ENCODE peak calls at places on chromosomes 1 and 21, in eight cellular contexts. One of them, this sample, is unnamed.

GRCh38 chr1:248730507-248731335 is 24.8 kb downstream of the LYPD8 start:
- DNase-seq in GM03348: peak; percentile 32
- DNase-seq in iPS-NIHi11: no peak
- DNase-seq in colonic mucosa: no peak
- DNase-seq in Jurkat, Clone E6-1: no peak
- DNase-seq in Calu3: no peak
- DNase-seq in GM20000: no peak
- DNase-seq in NCI-H1105 treated with DMSO at 0.1 percent for 48 hours: no peak
- DNase-seq in this sample: no peak

GRCh38 chr1:229230893-229231753 is 39.8 kb upstream of the RAB4A start:
- DNase-seq in colonic mucosa: no peak
- DNase-seq in iPS-NIHi11: peak; percentile 45
- DNase-seq in GM03348: no peak
- DNase-seq in GM20000: no peak
- DNase-seq in Calu3: peak; percentile 42
- DNase-seq in NCI-H1105 treated with DMSO at 0.1 percent for 48 hours: peak; percentile 55
- DNase-seq in Jurkat, Clone E6-1: no peak
- DNase-seq in this sample: no peak

GRCh38 chr1:156291226-156292061 is 4.0 kb downstream of the GLMP start:
- DNase-seq in GM20000: peak; percentile 73
- DNase-seq in GM03348: peak; percentile 91
- DNase-seq in Calu3: peak; percentile 92
- DNase-seq in iPS-NIHi11: peak; percentile 94
- DNase-seq in colonic mucosa: peak; percentile 94
- DNase-seq in Jurkat, Clone E6-1: no peak
- DNase-seq in NCI-H1105 treated with DMSO at 0.1 percent for 48 hours: peak; percentile 87
- DNase-seq in this sample: peak; percentile 98

GRCh38 chr1:16209847-16210407 is 2.5 kb downstream of the ARHGEF19 start:
- DNase-seq in NCI-H1105 treated with DMSO at 0.1 percent for 48 hours: no peak
- DNase-seq in GM03348: no peak
- DNase-seq in Jurkat, Clone E6-1: no peak
- DNase-seq in iPS-NIHi11: no peak
- DNase-seq in GM20000: no peak
- DNase-seq in Calu3: no peak
- DNase-seq in colonic mucosa: no peak
- DNase-seq in this sample: no peak

GRCh38 chr1:43586136-43586726 is 55.5 kb downstream of the PTPRF start:
- DNase-seq in GM03348: no peak
- DNase-seq in Jurkat, Clone E6-1: no peak
- DNase-seq in colonic mucosa: no peak
- DNase-seq in GM20000: no peak
- DNase-seq in NCI-H1105 treated with DMSO at 0.1 percent for 48 hours: peak; percentile 79
- DNase-seq in iPS-NIHi11: no peak
- DNase-seq in Calu3: no peak
- DNase-seq in this sample: no peak

GRCh38 chr1:208652300-208653160 is 408.3 kb upstream of the PLXNA2 start:
- DNase-seq in Calu3: peak; percentile 46
- DNase-seq in iPS-NIHi11: peak; percentile 72
- DNase-seq in NCI-H1105 treated with DMSO at 0.1 percent for 48 hours: peak; percentile 90
- DNase-seq in Jurkat, Clone E6-1: peak; percentile 54
- DNase-seq in GM20000: peak; percentile 67
- DNase-seq in GM03348: peak; percentile 81
- DNase-seq in colonic mucosa: peak; percentile 50
- DNase-seq in this sample: peak; percentile 38

GRCh38 chr1:235093685-235094592 is 34.7 kb downstream of the TOMM20 start:
- DNase-seq in GM20000: peak; percentile 77
- DNase-seq in NCI-H1105 treated with DMSO at 0.1 percent for 48 hours: peak; percentile 9
- DNase-seq in Calu3: peak; percentile 87
- DNase-seq in GM03348: peak; percentile 82
- DNase-seq in colonic mucosa: peak; percentile 89
- DNase-seq in Jurkat, Clone E6-1: peak; percentile 72
- DNase-seq in iPS-NIHi11: peak; percentile 75
- DNase-seq in this sample: peak; percentile 72

GRCh38 chr1:59682405-59683080 is 132.2 kb upstream of the HOOK1 start:
- DNase-seq in GM03348: no peak
- DNase-seq in Calu3: no peak
- DNase-seq in colonic mucosa: no peak
- DNase-seq in GM20000: no peak
- DNase-seq in Jurkat, Clone E6-1: no peak
- DNase-seq in iPS-NIHi11: no peak
- DNase-seq in NCI-H1105 treated with DMSO at 0.1 percent for 48 hours: no peak
- DNase-seq in this sample: no peak

GRCh38 chr1:100404816-100405215 is 52.5 kb downstream of the CDC14A start:
- DNase-seq in iPS-NIHi11: no peak
- DNase-seq in colonic mucosa: no peak
- DNase-seq in NCI-H1105 treated with DMSO at 0.1 percent for 48 hours: no peak
- DNase-seq in GM20000: no peak
- DNase-seq in Calu3: no peak
- DNase-seq in GM03348: peak; percentile 52
- DNase-seq in Jurkat, Clone E6-1: no peak
- DNase-seq in this sample: no peak

GRCh38 chr1:53652441-53653199 is 86.3 kb downstream of the GLIS1 start:
- DNase-seq in GM03348: no peak
- DNase-seq in Calu3: no peak
- DNase-seq in colonic mucosa: no peak
- DNase-seq in Jurkat, Clone E6-1: no peak
- DNase-seq in GM20000: no peak
- DNase-seq in iPS-NIHi11: no peak
- DNase-seq in NCI-H1105 treated with DMSO at 0.1 percent for 48 hours: no peak
- DNase-seq in this sample: no peak

GRCh38 chr1:185939142-185939541 is 205.0 kb downstream of the HMCN1 start:
- DNase-seq in GM20000: no peak
- DNase-seq in GM03348: no peak
- DNase-seq in Jurkat, Clone E6-1: no peak
- DNase-seq in NCI-H1105 treated with DMSO at 0.1 percent for 48 hours: no peak
- DNase-seq in Calu3: no peak
- DNase-seq in colonic mucosa: no peak
- DNase-seq in iPS-NIHi11: peak; percentile 4
- DNase-seq in this sample: no peak

GRCh38 chr21:14968821-14969220 is 96.0 kb downstream of the NRIP1 start:
- DNase-seq in iPS-NIHi11: no peak
- DNase-seq in NCI-H1105 treated with DMSO at 0.1 percent for 48 hours: no peak
- DNase-seq in Calu3: no peak
- DNase-seq in colonic mucosa: no peak
- DNase-seq in GM20000: no peak
- DNase-seq in GM03348: peak; percentile 57
- DNase-seq in Jurkat, Clone E6-1: no peak
- DNase-seq in this sample: no peak

GRCh38 chr1:26614655-26615411 is 81.0 kb upstream of the ARID1A start:
- DNase-seq in NCI-H1105 treated with DMSO at 0.1 percent for 48 hours: no peak
- DNase-seq in GM03348: no peak
- DNase-seq in Calu3: no peak
- DNase-seq in GM20000: no peak
- DNase-seq in iPS-NIHi11: no peak
- DNase-seq in colonic mucosa: no peak
- DNase-seq in Jurkat, Clone E6-1: no peak
- DNase-seq in this sample: no peak

GRCh38 chr1:175717610-175718195 is 25.7 kb downstream of the TNR start:
- DNase-seq in colonic mucosa: no peak
- DNase-seq in GM03348: no peak
- DNase-seq in iPS-NIHi11: no peak
- DNase-seq in Calu3: no peak
- DNase-seq in GM20000: peak; percentile 17
- DNase-seq in Jurkat, Clone E6-1: no peak
- DNase-seq in NCI-H1105 treated with DMSO at 0.1 percent for 48 hours: no peak
- DNase-seq in this sample: no peak

GRCh38 chr1:205619376-205619775 is 12.4 kb downstream of the ELK4 start:
- DNase-seq in Calu3: no peak
- DNase-seq in iPS-NIHi11: no peak
- DNase-seq in colonic mucosa: no peak
- DNase-seq in NCI-H1105 treated with DMSO at 0.1 percent for 48 hours: no peak
- DNase-seq in GM20000: no peak
- DNase-seq in Jurkat, Clone E6-1: no peak
- DNase-seq in GM03348: no peak
- DNase-seq in this sample: no peak

GRCh38 chr1:153393926-153394325 is 3.1 kb upstream of the S100A8 start:
- DNase-seq in GM20000: no peak
- DNase-seq in Calu3: peak; percentile 7
- DNase-seq in Jurkat, Clone E6-1: no peak
- DNase-seq in GM03348: no peak
- DNase-seq in NCI-H1105 treated with DMSO at 0.1 percent for 48 hours: no peak
- DNase-seq in colonic mucosa: peak; percentile 15
- DNase-seq in iPS-NIHi11: peak; percentile 66
- DNase-seq in this sample: no peak

GRCh38 chr1:116390195-116390594 is 17.2 kb downstream of the ATP1A1 start:
- DNase-seq in iPS-NIHi11: no peak
- DNase-seq in GM03348: no peak
- DNase-seq in Jurkat, Clone E6-1: peak; percentile 55
- DNase-seq in colonic mucosa: no peak
- DNase-seq in NCI-H1105 treated with DMSO at 0.1 percent for 48 hours: no peak
- DNase-seq in GM20000: peak; percentile 43
- DNase-seq in Calu3: no peak
- DNase-seq in this sample: no peak

GRCh38 chr1:208781391-208782035 is 537.3 kb upstream of the PLXNA2 start:
- DNase-seq in NCI-H1105 treated with DMSO at 0.1 percent for 48 hours: peak; percentile 72
- DNase-seq in GM20000: no peak
- DNase-seq in Calu3: no peak
- DNase-seq in colonic mucosa: no peak
- DNase-seq in GM03348: no peak
- DNase-seq in Jurkat, Clone E6-1: no peak
- DNase-seq in iPS-NIHi11: peak; percentile 64
- DNase-seq in this sample: no peak

GRCh38 chr1:1170215-1170890 is 3.3 kb upstream of the TTLL10 start:
- DNase-seq in iPS-NIHi11: peak; percentile 9
- DNase-seq in GM20000: peak; percentile 37
- DNase-seq in GM03348: no peak
- DNase-seq in Calu3: no peak
- DNase-seq in colonic mucosa: peak; percentile 56
- DNase-seq in NCI-H1105 treated with DMSO at 0.1 percent for 48 hours: no peak
- DNase-seq in Jurkat, Clone E6-1: no peak
- DNase-seq in this sample: no peak

GRCh38 chr1:227450489-227450888 is 112.9 kb upstream of the ZNF678 start:
- DNase-seq in colonic mucosa: no peak
- DNase-seq in GM03348: no peak
- DNase-seq in NCI-H1105 treated with DMSO at 0.1 percent for 48 hours: no peak
- DNase-seq in iPS-NIHi11: no peak
- DNase-seq in Jurkat, Clone E6-1: no peak
- DNase-seq in Calu3: no peak
- DNase-seq in GM20000: no peak
- DNase-seq in this sample: no peak

GRCh38 chr1:112515311-112516009 is 6.7 kb downstream of the WNT2B start:
- DNase-seq in colonic mucosa: no peak
- DNase-seq in GM20000: no peak
- DNase-seq in Calu3: no peak
- DNase-seq in GM03348: peak; percentile 78
- DNase-seq in NCI-H1105 treated with DMSO at 0.1 percent for 48 hours: no peak
- DNase-seq in Jurkat, Clone E6-1: no peak
- DNase-seq in iPS-NIHi11: peak; percentile 70
- DNase-seq in this sample: no peak

GRCh38 chr1:212752934-212753497 is 38.6 kb downstream of the NSL1 start:
- DNase-seq in iPS-NIHi11: no peak
- DNase-seq in GM03348: peak; percentile 13
- DNase-seq in GM20000: no peak
- DNase-seq in Jurkat, Clone E6-1: no peak
- DNase-seq in NCI-H1105 treated with DMSO at 0.1 percent for 48 hours: no peak
- DNase-seq in Calu3: no peak
- DNase-seq in colonic mucosa: no peak
- DNase-seq in this sample: no peak

GRCh38 chr1:78292361-78292760 is 198.4 kb upstream of the PTGFR start:
- DNase-seq in Jurkat, Clone E6-1: no peak
- DNase-seq in GM20000: no peak
- DNase-seq in Calu3: no peak
- DNase-seq in NCI-H1105 treated with DMSO at 0.1 percent for 48 hours: no peak
- DNase-seq in colonic mucosa: no peak
- DNase-seq in GM03348: peak; percentile 71
- DNase-seq in iPS-NIHi11: no peak
- DNase-seq in this sample: no peak

GRCh38 chr21:44375686-44376320 is 22.4 kb downstream of the TRPM2 start:
- DNase-seq in iPS-NIHi11: no peak
- DNase-seq in Calu3: no peak
- DNase-seq in Jurkat, Clone E6-1: no peak
- DNase-seq in NCI-H1105 treated with DMSO at 0.1 percent for 48 hours: no peak
- DNase-seq in colonic mucosa: no peak
- DNase-seq in GM20000: no peak
- DNase-seq in GM03348: no peak
- DNase-seq in this sample: no peak

GRCh38 chr1:9101510-9102146 is 27.3 kb downstream of the GPR157 start:
- DNase-seq in Jurkat, Clone E6-1: no peak
- DNase-seq in GM03348: peak; percentile 82
- DNase-seq in Calu3: peak; percentile 50
- DNase-seq in colonic mucosa: peak; percentile 52
- DNase-seq in GM20000: peak; percentile 78
- DNase-seq in NCI-H1105 treated with DMSO at 0.1 percent for 48 hours: peak; percentile 39
- DNase-seq in iPS-NIHi11: peak; percentile 85
- DNase-seq in this sample: peak; percentile 70

GRCh38 chr1:86169625-86170024 is 13.1 kb upstream of the COL24A1 start:
- DNase-seq in colonic mucosa: no peak
- DNase-seq in iPS-NIHi11: no peak
- DNase-seq in NCI-H1105 treated with DMSO at 0.1 percent for 48 hours: peak; percentile 2
- DNase-seq in Calu3: no peak
- DNase-seq in Jurkat, Clone E6-1: no peak
- DNase-seq in GM03348: peak; percentile 29
- DNase-seq in GM20000: no peak
- DNase-seq in this sample: no peak

GRCh38 chr1:65316233-65316632 is 6.9 kb downstream of the DNAJC6 start:
- DNase-seq in Calu3: no peak
- DNase-seq in GM03348: no peak
- DNase-seq in Jurkat, Clone E6-1: no peak
- DNase-seq in GM20000: no peak
- DNase-seq in NCI-H1105 treated with DMSO at 0.1 percent for 48 hours: no peak
- DNase-seq in iPS-NIHi11: no peak
- DNase-seq in colonic mucosa: no peak
- DNase-seq in this sample: no peak

GRCh38 chr1:40435471-40435870 is 14.8 kb upstream of the ZFP69B start:
- DNase-seq in GM20000: no peak
- DNase-seq in Jurkat, Clone E6-1: no peak
- DNase-seq in NCI-H1105 treated with DMSO at 0.1 percent for 48 hours: no peak
- DNase-seq in Calu3: no peak
- DNase-seq in colonic mucosa: no peak
- DNase-seq in GM03348: peak; percentile 23
- DNase-seq in iPS-NIHi11: no peak
- DNase-seq in this sample: no peak

GRCh38 chr1:107430540-107431228 is 289.8 kb downstream of the NTNG1 start:
- DNase-seq in GM03348: peak; percentile 21
- DNase-seq in Jurkat, Clone E6-1: peak; percentile 26
- DNase-seq in NCI-H1105 treated with DMSO at 0.1 percent for 48 hours: peak; percentile 16
- DNase-seq in Calu3: peak; percentile 57
- DNase-seq in iPS-NIHi11: peak; percentile 42
- DNase-seq in colonic mucosa: peak; percentile 48
- DNase-seq in GM20000: peak; percentile 39
- DNase-seq in this sample: peak; percentile 19

GRCh38 chr1:147664206-147664605 is 6.1 kb downstream of the ACP6 start:
- DNase-seq in colonic mucosa: no peak
- DNase-seq in GM20000: no peak
- DNase-seq in Jurkat, Clone E6-1: no peak
- DNase-seq in GM03348: no peak
- DNase-seq in NCI-H1105 treated with DMSO at 0.1 percent for 48 hours: no peak
- DNase-seq in Calu3: no peak
- DNase-seq in iPS-NIHi11: no peak
- DNase-seq in this sample: no peak

GRCh38 chr1:112298558-112298957 is 97.5 kb upstream of the CTTNBP2NL start:
- DNase-seq in colonic mucosa: peak; percentile 58
- DNase-seq in NCI-H1105 treated with DMSO at 0.1 percent for 48 hours: peak; percentile 35
- DNase-seq in GM03348: peak; percentile 74
- DNase-seq in iPS-NIHi11: peak; percentile 87
- DNase-seq in Jurkat, Clone E6-1: peak; percentile 33
- DNase-seq in GM20000: peak; percentile 30
- DNase-seq in Calu3: peak; percentile 42
- DNase-seq in this sample: peak; percentile 47

GRCh38 chr1:152495066-152495675 is 15.4 kb upstream of the LCE5A start:
- DNase-seq in NCI-H1105 treated with DMSO at 0.1 percent for 48 hours: no peak
- DNase-seq in colonic mucosa: peak; percentile 60
- DNase-seq in GM03348: peak; percentile 54
- DNase-seq in iPS-NIHi11: no peak
- DNase-seq in GM20000: peak; percentile 51
- DNase-seq in Calu3: peak; percentile 74
- DNase-seq in Jurkat, Clone E6-1: peak; percentile 28
- DNase-seq in this sample: peak; percentile 21

This sample was measured in HuH-7.